ENCODE peak calls at places on chromosomes 2 and 18, in ten cellular contexts. U, I, A, M, X, Y, Q, S, D and P are unnamed samples.

GRCh38 chr2:9263388-9263787 is 56.8 kb downstream of the ASAP2 start:
- DNase-seq in U (no peak), I (no peak), A (no peak), M (no peak), X (no peak), Y (no peak), Q (no peak), S (no peak), D (no peak), P (no peak)

GRCh38 chr18:3264362-3264761 is 2.4 kb downstream of the MYL12B start:
- DNase-seq in U (peak), I (no peak), A (no peak), M (no peak), X (no peak), Y (no peak), Q (peak), S (peak), D (no peak), P (no peak)

GRCh38 chr18:59546164-59546563 is 151.1 kb downstream of the CCBE1 start:
- DNase-seq in U (peak), I (no peak), A (no peak), M (no peak), X (no peak), Y (no peak), Q (no peak), S (no peak), D (no peak), P (no peak)

GRCh38 chr2:122514451-122514996 is 759.1 kb downstream of the TSN start:
- DNase-seq in U (no peak), I (no peak), A (no peak), M (no peak), X (no peak), Y (no peak), Q (no peak), S (no peak), D (no peak), P (no peak)

GRCh38 chr2:205539603-205540002 is 142.7 kb upstream of the NRP2 start:
- DNase-seq in U (no peak), I (peak), A (no peak), M (no peak), X (no peak), Y (no peak), Q (no peak), S (no peak), D (no peak), P (no peak)

GRCh38 chr2:36351291-36352023 is 4.1 kb upstream of the CRIM1 start:
- DNase-seq in U (no peak), I (no peak), A (no peak), M (no peak), X (no peak), Y (no peak), Q (no peak), S (no peak), D (no peak), P (no peak)

GRCh38 chr2:97849881-97850540 is 136.6 kb downstream of the ZAP70 start:
- DNase-seq in U (peak), I (no peak), A (no peak), M (no peak), X (no peak), Y (no peak), Q (no peak), S (no peak), D (no peak), P (no peak)

GRCh38 chr2:179974743-179975142 is 32.4 kb downstream of the CWC22 start:
- DNase-seq in U (no peak), I (no peak), A (no peak), M (no peak), X (no peak), Y (no peak), Q (no peak), S (no peak), D (no peak), P (no peak)

GRCh38 chr2:231929961-231930600 is 3.9 kb upstream of the NPPC start:
- DNase-seq in U (peak), I (peak), A (peak), M (no peak), X (no peak), Y (peak), Q (no peak), S (peak), D (peak), P (no peak)

GRCh38 chr2:23523651-23524260 is 138.8 kb downstream of the KLHL29 start:
- DNase-seq in U (peak), I (no peak), A (peak), M (peak), X (peak), Y (peak), Q (peak), S (no peak), D (peak), P (no peak)

GRCh38 chr2:216777637-216778273 is 82.1 kb downstream of the TNP1 start:
- DNase-seq in U (peak), I (peak), A (no peak), M (no peak), X (no peak), Y (peak), Q (no peak), S (no peak), D (no peak), P (no peak)

GRCh38 chr2:33317369-33318015 is 159.0 kb upstream of the RASGRP3 start:
- DNase-seq in U (no peak), I (no peak), A (no peak), M (no peak), X (no peak), Y (no peak), Q (no peak), S (no peak), D (no peak), P (no peak)

GRCh38 chr18:58364867-58365533 is 263.9 kb downstream of the ALPK2 start:
- DNase-seq in U (peak), I (no peak), A (no peak), M (no peak), X (no peak), Y (no peak), Q (no peak), S (no peak), D (no peak), P (no peak)

GRCh38 chr2:144479138-144479537 is 40.8 kb downstream of the ZEB2 start:
- DNase-seq in U (peak), I (no peak), A (no peak), M (no peak), X (no peak), Y (no peak), Q (no peak), S (no peak), D (no peak), P (no peak)

GRCh38 chr2:117960231-117960630 is 53.6 kb downstream of the CCDC93 start:
- DNase-seq in U (peak), I (no peak), A (no peak), M (no peak), X (no peak), Y (no peak), Q (no peak), S (no peak), D (no peak), P (no peak)

GRCh38 chr18:2897015-2897414 is 50.2 kb downstream of the EMILIN2 start:
- DNase-seq in U (no peak), I (no peak), A (no peak), M (no peak), X (no peak), Y (no peak), Q (no peak), S (no peak), D (no peak), P (no peak)

GRCh38 chr2:12965540-12966269 is 249.0 kb downstream of the TRIB2 start:
- DNase-seq in U (peak), I (no peak), A (no peak), M (no peak), X (no peak), Y (no peak), Q (no peak), S (no peak), D (no peak), P (no peak)

GRCh38 chr2:223084873-223085272 is 32.9 kb downstream of the KCNE4 start:
- DNase-seq in U (peak), I (no peak), A (no peak), M (no peak), X (peak), Y (no peak), Q (peak), S (no peak), D (peak), P (no peak)

GRCh38 chr2:108987111-108987510 is 1.9 kb downstream of the EDAR start:
- DNase-seq in U (no peak), I (no peak), A (no peak), M (no peak), X (no peak), Y (no peak), Q (no peak), S (no peak), D (no peak), P (no peak)

GRCh38 chr2:102294802-102295489 is 16.4 kb upstream of the IL1RL1 start:
- DNase-seq in U (peak), I (no peak), A (no peak), M (no peak), X (no peak), Y (no peak), Q (no peak), S (no peak), D (no peak), P (no peak)

GRCh38 chr2:64018715-64019082 is 529 bp downstream of the VPS54 start:
- DNase-seq in U (no peak), I (no peak), A (peak), M (peak), X (no peak), Y (peak), Q (peak), S (peak), D (peak), P (no peak)

GRCh38 chr2:105188343-105188742 is 53.2 kb upstream of the GPR45 start:
- DNase-seq in U (no peak), I (no peak), A (no peak), M (no peak), X (no peak), Y (no peak), Q (no peak), S (no peak), D (no peak), P (no peak)

GRCh38 chr2:176193048-176193447 is 4.6 kb downstream of the HOXD1 start:
- DNase-seq in U (no peak), I (no peak), A (no peak), M (no peak), X (no peak), Y (no peak), Q (no peak), S (no peak), D (no peak), P (no peak)

GRCh38 chr2:230778350-230779140 is 65.9 kb downstream of the CAB39 start:
- DNase-seq in U (no peak), I (no peak), A (no peak), M (no peak), X (no peak), Y (no peak), Q (no peak), S (no peak), D (no peak), P (no peak)

DNA sequence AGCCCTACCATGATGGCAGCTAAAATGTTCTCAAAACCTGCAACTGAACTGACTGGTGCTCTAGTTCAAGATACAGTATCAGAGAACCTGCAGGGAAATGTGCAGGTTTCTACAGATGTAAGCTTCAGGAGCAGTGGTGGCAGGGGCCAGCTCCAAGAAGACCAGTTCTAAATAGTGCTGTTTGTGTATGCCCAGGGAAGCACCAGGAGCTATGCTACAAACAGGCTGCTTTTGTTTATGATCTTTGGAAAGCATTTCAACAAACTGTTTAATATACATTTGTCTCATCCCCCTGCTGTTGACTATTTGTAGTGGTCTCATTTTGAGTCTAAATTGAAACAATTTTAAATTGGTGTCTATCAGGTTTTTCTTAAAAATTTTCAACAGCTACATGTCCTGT is 20.7 kb downstream of the FZD5 start:
- DNase-seq in U (no peak), I (no peak), A (no peak), M (no peak), X (no peak), Y (no peak), Q (no peak), S (no peak), D (no peak), P (no peak)
- H3K27ac ChIP-seq in U (no peak), I (peak), A (no peak), M (no peak), X (no peak), Y (no peak), Q (no peak), S (no peak), D (no peak), P (no peak)

DNA sequence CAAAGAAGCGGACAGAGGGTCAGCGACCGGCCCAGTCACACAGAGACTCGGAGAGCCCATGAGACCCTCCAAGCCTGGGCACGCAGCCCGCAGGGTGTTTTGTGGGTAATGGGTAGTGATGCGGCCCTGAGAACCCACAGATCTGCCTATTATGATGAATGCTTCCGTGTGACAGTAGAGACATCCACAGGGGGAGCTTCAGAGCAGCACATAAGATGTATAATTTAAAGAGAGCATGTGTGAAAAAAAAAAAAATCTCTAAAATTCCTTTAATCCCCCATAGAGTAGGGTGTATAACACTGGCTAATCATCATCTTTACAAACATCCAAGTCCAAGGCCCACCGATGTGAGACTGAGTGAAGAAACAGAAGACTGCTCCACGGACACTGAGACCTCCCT is 34.6 kb downstream of the BIN1 start:
- DNase-seq in U (no peak), I (no peak), A (no peak), M (no peak), X (no peak), Y (no peak), Q (no peak), S (no peak), D (no peak), P (no peak)
- TF ChIP-seq CTCF in U (peak), I (no peak), A (no peak), M (no peak), X (no peak), Y (no peak), Q (no peak), S (no peak), D (no peak), P (no peak)

DNA sequence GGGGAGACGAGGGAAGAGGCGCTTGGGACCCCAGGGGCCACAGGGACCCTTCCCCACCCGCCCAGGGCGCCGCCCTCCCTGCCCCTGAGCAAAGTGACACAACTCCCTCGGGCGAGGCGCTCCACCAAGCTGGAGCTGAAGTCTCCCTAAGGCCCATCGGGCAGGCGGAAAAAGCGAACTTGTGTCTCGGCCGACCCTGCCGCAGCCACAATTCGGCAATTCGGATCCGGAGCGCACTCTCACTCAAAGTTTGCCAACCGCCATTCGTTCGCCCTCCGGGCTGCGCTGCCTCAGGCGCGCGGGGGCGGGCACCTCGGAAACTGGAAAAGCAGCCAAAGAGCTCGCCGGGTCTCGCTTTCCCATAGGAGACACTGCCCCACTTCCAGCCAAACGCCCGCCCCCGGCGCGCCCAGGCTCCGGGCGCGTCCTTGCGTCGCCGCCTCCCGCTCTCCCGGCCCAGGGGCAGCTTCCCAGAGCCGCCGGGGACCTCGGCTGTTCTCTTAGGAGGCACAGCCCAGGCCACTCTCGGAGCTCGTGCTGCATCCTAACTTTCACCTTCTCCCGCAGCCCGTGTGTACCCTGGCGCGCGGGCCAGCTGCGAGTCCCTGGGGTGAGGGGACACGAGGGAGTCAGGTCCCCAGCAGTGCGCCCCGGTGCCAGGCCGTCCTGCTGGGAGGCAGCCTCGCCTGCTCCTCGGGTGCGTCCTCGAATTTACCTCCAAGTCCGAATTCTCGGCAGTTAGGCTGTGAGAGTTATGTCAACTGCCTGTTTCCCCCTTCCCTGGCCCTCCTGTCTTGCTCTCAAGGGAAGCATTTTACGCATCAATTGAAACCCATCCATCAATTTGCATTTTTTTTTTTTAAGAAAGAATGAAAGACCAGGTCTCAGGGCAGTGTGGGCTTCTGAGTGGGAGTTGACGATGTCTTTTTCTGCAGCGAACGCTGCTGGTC is 1.4 kb upstream of the KCTD1 start:
- DNase-seq in U (peak), I (peak), A (peak), M (peak), X (peak), Y (peak), Q (peak), S (peak), D (peak), P (no peak)
- TF ChIP-seq POLR2A in U (no peak), I (peak), A (peak), M (no peak), X (peak), Y (no peak), Q (no peak), S (no peak), D (no peak), P (no peak)

GRCh38 chr2:196291418-196291817 is 120.0 kb upstream of the STK17B start:
- DNase-seq in U (no peak), I (no peak), A (no peak), M (peak), X (no peak), Y (no peak), Q (no peak), S (no peak), D (no peak), P (no peak)

GRCh38 chr2:196295005-196295404 is 123.6 kb upstream of the STK17B start:
- DNase-seq in U (no peak), I (no peak), A (no peak), M (no peak), X (no peak), Y (no peak), Q (no peak), S (no peak), D (no peak), P (no peak)

GRCh38 chr2:196293751-196294486 is 122.5 kb upstream of the STK17B start:
- DNase-seq in U (peak), I (peak), A (no peak), M (no peak), X (no peak), Y (no peak), Q (peak), S (no peak), D (no peak), P (no peak)

GRCh38 chr2:196291873-196292800 is 120.8 kb upstream of the STK17B start:
- DNase-seq in U (no peak), I (no peak), A (no peak), M (peak), X (no peak), Y (no peak), Q (no peak), S (no peak), D (no peak), P (no peak)

GRCh38 chr2:196294510-196294909 is 123.1 kb upstream of the STK17B start:
- DNase-seq in U (no peak), I (no peak), A (no peak), M (no peak), X (no peak), Y (no peak), Q (no peak), S (no peak), D (no peak), P (no peak)
- H3K27ac ChIP-seq in U (peak), I (peak), A (no peak), M (no peak), X (no peak), Y (no peak), Q (peak), S (no peak), D (no peak), P (peak)

DNA sequence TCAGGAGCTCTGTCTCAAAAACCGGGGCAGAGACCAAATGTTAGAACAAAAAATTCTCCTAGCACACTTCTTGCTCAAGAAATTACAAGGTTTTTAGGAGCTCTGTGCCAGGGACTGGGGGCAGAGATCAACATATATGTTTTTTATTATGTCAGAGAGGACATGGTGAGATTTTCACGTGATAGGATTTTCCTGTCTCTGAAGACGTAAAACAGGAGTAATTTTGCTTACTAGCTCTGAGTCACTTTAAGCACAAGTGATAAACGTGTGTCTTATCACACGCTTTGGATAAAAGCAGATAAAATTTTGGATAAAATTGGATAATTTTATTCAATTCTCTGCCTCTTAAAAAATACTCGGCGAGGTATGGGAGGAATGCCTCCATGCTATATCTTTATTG is 34.9 kb upstream of the ODC1 start:
- DNase-seq in U (no peak), I (no peak), A (no peak), M (no peak), X (no peak), Y (no peak), Q (no peak), S (no peak), D (no peak), P (no peak)
- TF ChIP-seq CTCF in U (no peak), I (no peak), A (no peak), M (no peak), X (no peak), Y (no peak), Q (no peak), S (no peak), D (no peak), P (no peak)

GRCh38 chr2:221097949-221098348 is 474.2 kb downstream of the EPHA4 start:
- DNase-seq in U (no peak), I (no peak), A (no peak), M (no peak), X (no peak), Y (no peak), Q (no peak), S (no peak), D (no peak), P (no peak)
- TF ChIP-seq POLR2A in U (no peak), I (no peak), A (no peak), M (no peak), X (no peak), Y (no peak), Q (no peak), S (no peak), D (no peak), P (no peak)

GRCh38 chr18:38663682-38664081 is 1098.1 kb upstream of the CELF4 start:
- DNase-seq in U (no peak), I (no peak), A (no peak), M (no peak), X (no peak), Y (no peak), Q (no peak), S (no peak), D (no peak), P (no peak)
- H3K27ac ChIP-seq in U (no peak), I (no peak), A (no peak), M (no peak), X (no peak), Y (no peak), Q (no peak), S (no peak), D (no peak), P (no peak)

GRCh38 chr2:142280846-142281245 is 150.0 kb upstream of the LRP1B start:
- DNase-seq in U (no peak), I (no peak), A (no peak), M (no peak), X (no peak), Y (no peak), Q (no peak), S (no peak), D (no peak), P (no peak)

GRCh38 chr2:142285480-142285879 is 154.7 kb upstream of the LRP1B start:
- DNase-seq in U (no peak), I (no peak), A (no peak), M (no peak), X (no peak), Y (no peak), Q (no peak), S (no peak), D (no peak), P (no peak)

GRCh38 chr2:142291964-142292363 is 161.1 kb upstream of the LRP1B start:
- DNase-seq in U (no peak), I (no peak), A (no peak), M (no peak), X (no peak), Y (no peak), Q (no peak), S (no peak), D (no peak), P (no peak)

GRCh38 chr2:142290931-142291330 is 160.1 kb upstream of the LRP1B start:
- DNase-seq in U (no peak), I (no peak), A (no peak), M (no peak), X (no peak), Y (no peak), Q (no peak), S (no peak), D (no peak), P (no peak)

DNA sequence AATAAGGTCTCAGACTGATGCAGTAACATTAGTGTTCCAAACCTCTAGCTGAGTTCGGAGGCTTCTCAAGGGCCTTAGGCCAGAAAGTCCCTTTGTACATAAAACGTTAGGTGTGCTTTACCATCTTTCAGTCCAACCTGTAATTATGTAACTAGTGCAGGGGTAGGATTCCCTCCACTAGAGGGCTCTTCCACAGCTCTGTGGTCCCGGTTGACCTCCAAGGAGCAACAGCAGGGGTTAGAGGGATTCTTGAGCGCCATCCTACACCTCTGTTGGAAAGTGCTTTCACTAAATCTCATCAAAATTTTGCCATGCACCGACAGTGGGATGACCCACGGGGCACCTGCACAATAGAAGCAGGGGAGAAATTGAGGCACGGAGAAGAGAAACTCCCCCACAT is 155.8 kb upstream of the LRP1B start:
- DNase-seq in U (no peak), I (peak), A (no peak), M (no peak), X (no peak), Y (peak), Q (no peak), S (no peak), D (no peak), P (no peak)
- TF ChIP-seq CTCF in U (peak), I (peak), A (no peak), M (no peak), X (peak), Y (no peak), Q (peak), S (no peak), D (no peak), P (no peak)